ENCODE peak calls at places on chromosomes 13 and 19, in six cellular contexts. One of them, this sample, is unnamed. For H3K4me1, the result is how much of the 10 kb centered on the place peaks cover.

GRCh38 chr19:13920940-13921744 is 15.1 kb downstream of the CC2D1A start:
- DNase-seq in A549: peak
- DNase-seq in cardiac muscle cell: peak
- DNase-seq in Peyer's patch: no peak
- DNase-seq in body of pancreas: no peak
- DNase-seq in neural progenitor cell: peak
- DNase-seq in this sample: no peak

GRCh38 chr19:17340302-17340870 is 3.0 kb downstream of the GTPBP3 start:
- DNase-seq in Peyer's patch: peak
- DNase-seq in cardiac muscle cell: no peak
- DNase-seq in A549: no peak
- DNase-seq in body of pancreas: no peak
- DNase-seq in neural progenitor cell: peak
- DNase-seq in this sample: no peak

GRCh38 chr13:74246398-74246975 is 112.3 kb upstream of the KLF12 start:
- DNase-seq in body of pancreas: no peak
- DNase-seq in Peyer's patch: no peak
- DNase-seq in neural progenitor cell: no peak
- DNase-seq in cardiac muscle cell: peak
- DNase-seq in A549: no peak
- DNase-seq in this sample: no peak

GRCh38 chr19:30160426-30160825 is 211.8 kb upstream of the ZNF536 start:
- DNase-seq in cardiac muscle cell: no peak
- DNase-seq in body of pancreas: no peak
- DNase-seq in neural progenitor cell: no peak
- DNase-seq in A549: no peak
- DNase-seq in Peyer's patch: no peak
- DNase-seq in this sample: no peak

GRCh38 chr13:47841131-47841530 is 159.9 kb downstream of the SUCLA2 start:
- DNase-seq in cardiac muscle cell: peak
- DNase-seq in body of pancreas: no peak
- DNase-seq in neural progenitor cell: no peak
- DNase-seq in A549: no peak
- DNase-seq in Peyer's patch: no peak
- DNase-seq in this sample: no peak

GRCh38 chr13:112729408-112729807 is 39.6 kb downstream of the ATP11A start:
- DNase-seq in neural progenitor cell: no peak
- DNase-seq in body of pancreas: no peak
- DNase-seq in A549: no peak
- DNase-seq in cardiac muscle cell: peak
- DNase-seq in Peyer's patch: peak
- DNase-seq in this sample: peak

GRCh38 chr19:33492090-33492489 is 29.5 kb downstream of the PEPD start:
- DNase-seq in Peyer's patch: no peak
- DNase-seq in cardiac muscle cell: no peak
- DNase-seq in neural progenitor cell: no peak
- DNase-seq in A549: no peak
- DNase-seq in body of pancreas: no peak
- DNase-seq in this sample: peak

GRCh38 chr13:46085737-46086136 is 19.1 kb downstream of the CPB2 start:
- DNase-seq in cardiac muscle cell: no peak
- DNase-seq in A549: no peak
- DNase-seq in body of pancreas: no peak
- DNase-seq in neural progenitor cell: no peak
- DNase-seq in Peyer's patch: no peak
- DNase-seq in this sample: no peak

GRCh38 chr13:102402292-102402691 is 444 bp upstream of the FGF14 start:
- DNase-seq in body of pancreas: peak
- DNase-seq in Peyer's patch: peak
- DNase-seq in A549: no peak
- DNase-seq in neural progenitor cell: peak
- DNase-seq in cardiac muscle cell: peak
- DNase-seq in this sample: no peak

GRCh38 chr19:45147835-45148676 is 12.7 kb downstream of the NKPD1 start:
- DNase-seq in cardiac muscle cell: no peak
- DNase-seq in A549: no peak
- DNase-seq in body of pancreas: no peak
- DNase-seq in Peyer's patch: no peak
- DNase-seq in neural progenitor cell: peak
- DNase-seq in this sample: no peak
- TF ChIP-seq CTCF in cardiac muscle cell: no peak
- TF ChIP-seq CTCF in A549: no peak
- TF ChIP-seq CTCF in body of pancreas: no peak
- TF ChIP-seq CTCF in Peyer's patch: no peak
- TF ChIP-seq CTCF in neural progenitor cell: peak
- TF ChIP-seq CTCF in this sample: no peak

DNA sequence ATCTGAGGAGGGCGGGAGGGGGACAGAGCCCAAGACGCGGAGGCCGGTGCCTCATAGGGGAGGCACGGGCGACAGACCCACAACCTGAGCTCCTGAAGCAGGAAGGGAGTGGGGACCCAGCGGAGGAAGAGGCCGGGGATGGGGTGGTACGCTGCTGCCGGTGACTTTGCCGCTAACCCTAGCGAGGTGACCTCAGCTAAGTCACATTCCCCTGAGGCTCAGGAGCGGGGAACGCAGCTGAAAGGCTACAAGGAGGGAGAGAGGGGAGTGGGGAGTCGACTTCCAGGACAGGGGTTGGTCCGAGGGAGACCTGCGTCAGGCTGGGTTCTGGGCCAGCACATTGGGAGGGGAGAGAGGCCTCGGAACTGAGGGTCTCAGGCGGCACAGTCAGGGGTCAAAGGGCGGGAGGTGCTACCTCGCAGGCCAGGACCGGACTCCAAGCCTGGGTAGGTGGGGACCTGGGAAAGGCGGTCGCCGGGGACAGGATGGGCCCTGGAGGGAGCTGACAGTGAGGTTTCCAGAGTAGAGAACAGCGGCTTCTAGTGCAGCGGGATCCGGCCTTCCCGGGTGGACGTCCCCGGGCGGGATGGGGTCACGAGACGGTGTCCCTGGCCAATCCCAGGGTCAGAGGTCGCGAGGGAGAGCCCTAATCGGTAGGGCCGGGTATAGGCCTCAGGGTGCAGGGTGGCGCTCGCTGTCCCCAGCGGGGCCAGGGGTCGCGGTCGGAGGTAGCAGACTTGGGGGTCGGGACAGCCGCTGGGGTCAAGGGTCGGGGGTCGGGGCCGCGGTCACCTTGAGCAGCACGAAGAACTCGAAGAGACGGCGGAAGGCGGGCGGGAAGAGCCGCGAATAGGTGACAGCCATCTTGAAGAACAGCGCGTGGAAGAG is 699 bp downstream of the TMEM259 start:
- DNase-seq in body of pancreas: no peak
- DNase-seq in A549: no peak
- DNase-seq in neural progenitor cell: peak
- DNase-seq in cardiac muscle cell: no peak
- DNase-seq in Peyer's patch: peak
- DNase-seq in this sample: peak
- H3K4me1 ChIP-seq in body of pancreas: half or more
- H3K4me1 ChIP-seq in A549: under half
- H3K4me1 ChIP-seq in neural progenitor cell: under half
- H3K4me1 ChIP-seq in cardiac muscle cell: under half
- H3K4me1 ChIP-seq in Peyer's patch: under half
- H3K4me1 ChIP-seq in this sample: half or more

DNA sequence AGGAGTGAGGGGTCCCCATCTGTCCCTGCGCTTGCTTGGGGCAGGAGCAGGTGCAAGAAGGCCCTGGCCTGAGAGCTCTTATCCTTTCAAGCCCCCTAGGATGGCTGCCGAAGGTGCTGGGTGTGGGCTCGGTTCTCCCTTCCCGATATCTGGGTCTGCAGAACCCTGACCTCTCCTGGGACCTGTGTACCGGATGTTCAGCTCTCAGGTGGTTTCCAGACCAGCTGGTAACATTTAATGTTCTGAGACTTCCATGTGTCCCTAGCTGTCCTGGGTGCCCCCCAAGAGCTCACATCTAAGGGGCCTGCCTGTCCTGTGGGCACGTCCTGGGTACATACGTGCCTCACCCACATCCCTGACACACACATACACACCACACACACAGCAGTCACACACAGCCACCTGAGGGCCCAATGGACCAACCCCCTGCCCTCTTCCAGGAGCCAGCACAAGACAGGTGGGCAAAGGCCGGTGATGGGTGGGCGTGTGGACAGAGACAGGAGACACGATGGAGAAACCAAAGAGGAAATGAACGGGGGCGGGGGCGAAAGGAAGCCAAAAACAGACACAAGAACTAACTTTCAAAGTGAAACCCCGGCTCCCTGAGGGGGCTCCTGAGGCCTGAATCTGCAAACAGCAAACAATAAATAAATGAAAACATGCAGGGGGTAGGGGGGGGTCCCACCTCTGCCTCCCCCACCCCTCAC is 124.3 kb downstream of the PTPRS start:
- DNase-seq in A549: no peak
- DNase-seq in body of pancreas: no peak
- DNase-seq in cardiac muscle cell: no peak
- DNase-seq in neural progenitor cell: no peak
- DNase-seq in Peyer's patch: no peak
- DNase-seq in this sample: no peak
- H3K4me3 ChIP-seq in A549: no peak
- H3K4me3 ChIP-seq in body of pancreas: no peak
- H3K4me3 ChIP-seq in cardiac muscle cell: no peak
- H3K4me3 ChIP-seq in neural progenitor cell: no peak
- H3K4me3 ChIP-seq in Peyer's patch: no peak
- H3K4me3 ChIP-seq in this sample: no peak

DNA sequence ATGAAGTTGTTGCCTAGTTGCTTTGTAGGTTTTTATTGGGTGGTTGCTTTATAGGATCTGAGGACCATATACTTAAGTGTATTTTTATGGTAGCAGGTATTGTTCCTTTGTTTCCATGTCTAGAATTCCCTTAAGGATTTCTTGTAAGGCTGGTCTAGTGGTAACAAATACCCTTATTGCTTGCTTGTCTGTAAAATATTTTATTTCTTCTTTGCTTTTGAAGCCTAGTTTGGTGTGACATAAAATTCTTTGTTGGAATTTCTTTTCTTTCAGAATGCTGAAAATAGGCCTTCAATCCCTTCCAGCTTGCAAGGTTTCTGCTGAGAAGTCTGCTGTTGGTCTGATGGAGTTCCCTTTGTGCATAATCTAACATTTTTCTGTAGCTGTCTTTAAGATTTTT is 18.1 kb upstream of the ZSCAN5A start:
- DNase-seq in Peyer's patch: no peak
- DNase-seq in body of pancreas: no peak
- DNase-seq in neural progenitor cell: no peak
- DNase-seq in A549: no peak
- DNase-seq in cardiac muscle cell: no peak
- DNase-seq in this sample: no peak
- TF ChIP-seq CTCF in Peyer's patch: no peak
- TF ChIP-seq CTCF in body of pancreas: no peak
- TF ChIP-seq CTCF in neural progenitor cell: no peak
- TF ChIP-seq CTCF in A549: no peak
- TF ChIP-seq CTCF in cardiac muscle cell: no peak
- TF ChIP-seq CTCF in this sample: no peak

DNA sequence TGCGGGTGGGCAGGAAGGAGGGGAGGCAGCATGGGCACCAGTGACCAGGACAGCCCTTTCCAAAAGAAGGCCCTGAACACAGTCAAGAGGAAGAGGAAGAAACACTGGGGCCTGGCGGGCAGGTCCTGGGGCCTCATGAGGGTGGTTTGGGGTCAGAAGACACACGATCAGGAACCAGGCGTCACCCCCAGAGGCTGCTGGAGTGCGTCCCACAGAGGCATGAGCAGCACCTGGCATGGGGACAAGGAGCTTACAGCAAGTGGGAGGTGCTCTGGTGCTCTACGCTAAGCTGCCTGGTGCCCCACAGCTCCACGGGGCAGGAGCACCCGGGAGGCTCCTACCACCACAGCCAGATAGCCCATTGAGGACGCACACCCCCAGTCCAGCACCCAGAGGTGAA is 20.0 kb downstream of the ELL start:
- DNase-seq in neural progenitor cell: no peak
- DNase-seq in body of pancreas: peak
- DNase-seq in A549: no peak
- DNase-seq in Peyer's patch: no peak
- DNase-seq in cardiac muscle cell: no peak
- DNase-seq in this sample: peak
- H3K4me1 ChIP-seq in neural progenitor cell: under half
- H3K4me1 ChIP-seq in body of pancreas: half or more
- H3K4me1 ChIP-seq in A549: under half
- H3K4me1 ChIP-seq in Peyer's patch: under half
- H3K4me1 ChIP-seq in cardiac muscle cell: under half
- H3K4me1 ChIP-seq in this sample: half or more

DNA sequence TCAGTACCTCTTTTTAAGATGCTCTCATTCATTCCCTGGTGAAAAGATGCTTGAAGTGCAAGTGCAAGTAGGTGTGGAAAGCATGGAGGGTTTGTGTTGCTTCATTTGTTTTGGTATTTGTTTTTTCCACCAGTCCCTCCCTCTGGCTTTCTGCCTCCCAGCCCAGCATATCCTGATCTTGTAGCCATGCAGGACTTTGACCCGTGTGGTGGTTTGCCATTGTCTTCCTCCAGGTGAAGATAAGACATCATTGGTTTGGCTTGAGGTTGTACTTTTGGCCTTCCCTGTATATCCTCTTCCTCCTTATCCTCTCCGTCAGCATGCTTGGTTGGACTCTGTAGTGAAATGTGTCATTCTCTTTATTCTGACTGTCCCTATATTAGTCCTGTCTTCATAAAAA is 9.1 kb downstream of the SPINT2 start:
- DNase-seq in Peyer's patch: peak
- DNase-seq in neural progenitor cell: no peak
- DNase-seq in A549: no peak
- DNase-seq in cardiac muscle cell: no peak
- DNase-seq in body of pancreas: peak
- DNase-seq in this sample: no peak
- H3K4me3 ChIP-seq in Peyer's patch: no peak
- H3K4me3 ChIP-seq in neural progenitor cell: no peak
- H3K4me3 ChIP-seq in A549: no peak
- H3K4me3 ChIP-seq in cardiac muscle cell: no peak
- H3K4me3 ChIP-seq in body of pancreas: no peak
- H3K4me3 ChIP-seq in this sample: no peak

GRCh38 chr19:584240-585001 is 5.3 kb upstream of the HCN2 start:
- DNase-seq in A549: no peak
- DNase-seq in neural progenitor cell: peak
- DNase-seq in body of pancreas: peak
- DNase-seq in cardiac muscle cell: peak
- DNase-seq in Peyer's patch: peak
- DNase-seq in this sample: no peak
- TF ChIP-seq CTCF in A549: peak
- TF ChIP-seq CTCF in neural progenitor cell: peak
- TF ChIP-seq CTCF in body of pancreas: peak
- TF ChIP-seq CTCF in cardiac muscle cell: peak
- TF ChIP-seq CTCF in Peyer's patch: peak
- TF ChIP-seq CTCF in this sample: peak

DNA sequence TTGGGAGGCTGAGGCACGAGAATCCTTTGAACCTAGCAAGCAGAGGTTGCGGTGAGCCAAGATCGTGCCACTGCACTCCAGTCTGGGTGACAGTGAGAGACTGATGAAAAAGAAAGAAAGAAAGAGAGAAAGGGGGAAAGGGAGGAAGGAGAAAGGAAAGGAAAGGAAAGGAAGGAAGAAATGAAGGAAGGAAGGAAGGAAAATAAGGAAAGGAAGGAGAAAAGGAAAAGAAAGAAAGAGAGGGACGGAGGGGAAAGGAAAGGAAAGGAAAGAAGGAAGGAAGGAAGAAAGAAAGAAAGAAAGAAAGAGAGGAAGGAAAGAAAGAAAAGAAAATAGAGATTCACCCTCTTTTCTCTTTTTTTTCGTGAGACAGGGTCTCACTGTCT is 8.7 kb downstream of the PDE4A start:
- DNase-seq in cardiac muscle cell: no peak
- DNase-seq in A549: no peak
- DNase-seq in body of pancreas: no peak
- DNase-seq in Peyer's patch: no peak
- DNase-seq in neural progenitor cell: no peak
- DNase-seq in this sample: no peak
- H3K4me1 ChIP-seq in cardiac muscle cell: under half
- H3K4me1 ChIP-seq in A549: under half
- H3K4me1 ChIP-seq in body of pancreas: under half
- H3K4me1 ChIP-seq in Peyer's patch: under half
- H3K4me1 ChIP-seq in neural progenitor cell: under half
- H3K4me1 ChIP-seq in this sample: under half